ENCODE peak calls at places on chromosome 4, in six cellular contexts. Y is thoracic aorta, O is left lung, C is ovary, R is AG04449, M is cardiac fibroblast. Z is an unnamed sample.

GRCh38 chr4:10180927-10181744 is 64.5 kb upstream of the WDR1 start:
- DNase-seq in O (no peak), C (no peak), M (peak), Y (no peak), R (no peak), Z (no peak)

GRCh38 chr4:825063-825968 is 613 bp downstream of the CPLX1 start:
- DNase-seq in C (peak), Y (no peak), M (no peak), R (no peak), O (peak), Z (no peak)

GRCh38 chr4:15665738-15666365 is 10.7 kb upstream of the FBXL5 start:
- DNase-seq in R (no peak), C (no peak), M (peak), O (no peak), Y (no peak), Z (no peak)

GRCh38 chr4:149056615-149057014 is 614.4 kb upstream of the NR3C2 start:
- DNase-seq in O (no peak), M (no peak), C (no peak), R (no peak), Y (no peak), Z (no peak)

GRCh38 chr4:119010909-119011606 is 122.4 kb downstream of the SYNPO2 start:
- DNase-seq in R (no peak), O (peak), M (no peak), Y (no peak), C (no peak), Z (no peak)

GRCh38 chr4:118417325-118417724 is 64.5 kb upstream of the PRSS12 start:
- DNase-seq in R (peak), Y (no peak), O (no peak), M (peak), C (no peak), Z (no peak)

GRCh38 chr4:13612569-13612968 is 15.0 kb downstream of the BOD1L1 start:
- DNase-seq in O (no peak), C (no peak), R (no peak), Y (no peak), M (no peak), Z (no peak)

GRCh38 chr4:150209140-150209829 is 131.0 kb downstream of the DCLK2 start:
- DNase-seq in C (peak), Y (no peak), M (peak), R (no peak), O (no peak), Z (no peak)

GRCh38 chr4:138688531-138689181 is 326.9 kb upstream of the NOCT start:
- DNase-seq in R (no peak), M (no peak), C (peak), O (peak), Y (no peak), Z (no peak)

GRCh38 chr4:86451560-86452322 is 91.9 kb upstream of the MAPK10 start:
- DNase-seq in M (peak), R (no peak), O (no peak), Y (no peak), C (no peak), Z (no peak)

GRCh38 chr4:1864076-1865008 is 6.9 kb upstream of the NSD2 start:
- DNase-seq in O (no peak), R (no peak), M (no peak), C (no peak), Y (no peak), Z (no peak)

GRCh38 chr4:174222266-174222872 is 61.1 kb downstream of the FBXO8 start:
- DNase-seq in Y (no peak), O (no peak), R (no peak), C (no peak), M (peak), Z (no peak)

GRCh38 chr4:89915937-89916336 is 21.3 kb downstream of the MMRN1 start:
- DNase-seq in O (no peak), R (no peak), M (no peak), Y (no peak), C (no peak), Z (no peak)

GRCh38 chr4:624705-625590 is at the start of gene PDE6B:
- DNase-seq in R (no peak), M (no peak), C (no peak), Y (no peak), O (peak), Z (no peak)

GRCh38 chr4:189087981-189088380 is 852.7 kb upstream of the FRG1 start:
- DNase-seq in M (no peak), C (no peak), O (no peak), R (no peak), Y (no peak), Z (no peak)

GRCh38 chr4:23009093-23009492 is 316.4 kb downstream of the GBA3 start:
- DNase-seq in R (no peak), O (no peak), M (no peak), Y (no peak), C (no peak), Z (no peak)

DNA sequence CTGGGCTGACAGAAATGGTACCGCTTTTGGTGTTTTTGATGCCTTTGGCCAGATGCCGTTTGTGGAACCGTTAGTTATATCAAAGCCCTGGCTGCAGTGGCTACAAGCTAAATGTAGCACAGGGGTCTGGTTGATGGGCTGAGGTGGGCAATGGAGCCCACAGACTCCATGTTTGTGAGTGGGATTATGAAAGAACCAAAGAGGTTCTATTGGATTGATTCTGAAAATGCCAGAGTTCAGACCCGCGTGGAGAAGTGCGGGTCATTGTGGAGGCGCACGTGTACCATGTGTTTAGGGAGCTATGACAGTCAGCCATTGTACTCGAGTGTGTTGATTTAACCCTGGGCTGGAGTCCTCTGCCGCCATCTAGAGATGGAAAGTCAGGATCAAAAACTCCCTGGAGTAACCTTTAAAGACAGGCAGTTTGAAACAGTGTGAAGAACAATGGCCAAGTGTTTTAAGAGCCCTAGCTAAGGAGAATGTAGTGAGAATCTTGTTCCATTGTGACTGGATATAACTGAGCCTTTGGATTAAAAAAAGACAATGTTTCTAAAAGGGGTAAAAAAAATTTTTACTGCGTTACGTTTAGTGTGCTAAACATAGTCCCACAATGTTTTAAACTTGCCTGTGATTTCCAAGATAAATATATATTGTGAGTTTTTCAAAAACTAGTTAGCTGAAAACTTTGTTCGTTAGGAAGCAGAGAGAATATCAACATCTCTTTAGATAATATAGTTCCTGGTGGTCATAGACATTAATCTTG is 12.7 kb downstream of the ART3 start:
- DNase-seq in M (peak), R (no peak), C (no peak), O (no peak), Y (no peak), Z (no peak)
- TF ChIP-seq CTCF in M (peak), R (peak), C (no peak), O (peak), Y (peak), Z (peak)

DNA sequence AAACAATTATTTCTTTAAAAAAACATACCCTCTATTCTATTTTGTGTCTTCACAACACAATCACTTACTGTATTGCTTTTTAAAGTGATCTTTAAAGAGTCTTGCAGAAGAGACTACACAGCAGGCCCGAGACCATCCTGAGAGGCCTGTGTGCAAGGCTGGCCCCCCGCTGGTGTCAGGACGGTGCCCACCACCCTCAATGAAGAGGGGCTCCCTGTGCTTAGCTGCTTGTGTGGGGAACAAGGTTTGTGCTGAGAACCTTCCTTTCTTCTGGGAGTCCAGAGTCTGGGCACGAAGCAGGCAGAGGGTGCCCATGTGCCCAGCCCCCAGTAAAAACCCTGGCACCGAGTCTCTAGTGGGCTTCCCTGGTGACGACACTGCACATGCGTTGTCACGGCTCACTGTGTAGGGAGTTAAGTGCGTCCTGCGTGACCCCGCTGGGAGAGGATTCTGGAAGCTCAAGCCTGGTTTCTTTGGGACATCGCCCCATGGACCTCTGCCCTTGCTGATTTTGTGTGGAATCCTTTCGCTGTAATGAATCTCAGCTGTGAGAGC is 22.0 kb downstream of the RGS12 start:
- DNase-seq in Y (no peak), R (no peak), C (no peak), M (no peak), O (peak), Z (peak)
- TF ChIP-seq CTCF in Y (no peak), R (no peak), C (no peak), M (no peak), O (no peak), Z (no peak)

GRCh38 chr4:26287748-26288147 is 33.1 kb upstream of the RBPJ start:
- DNase-seq in R (no peak), Y (no peak), O (no peak), M (no peak), C (no peak), Z (no peak)

GRCh38 chr4:26285272-26285671 is 35.5 kb upstream of the RBPJ start:
- DNase-seq in M (no peak), R (no peak), Y (no peak), C (no peak), O (no peak), Z (no peak)

GRCh38 chr4:26289421-26289820 is 31.4 kb upstream of the RBPJ start:
- DNase-seq in R (no peak), M (no peak), O (no peak), C (no peak), Y (no peak), Z (no peak)

GRCh38 chr4:26290276-26290675 is 30.5 kb upstream of the RBPJ start:
- DNase-seq in O (no peak), R (no peak), M (no peak), C (no peak), Y (no peak), Z (no peak)

GRCh38 chr4:26288308-26288982 is 32.4 kb upstream of the RBPJ start:
- DNase-seq in R (no peak), C (no peak), Y (no peak), M (peak), O (no peak), Z (no peak)
- TF ChIP-seq CTCF in R (no peak), C (no peak), Y (no peak), M (no peak), O (no peak), Z (no peak)

DNA sequence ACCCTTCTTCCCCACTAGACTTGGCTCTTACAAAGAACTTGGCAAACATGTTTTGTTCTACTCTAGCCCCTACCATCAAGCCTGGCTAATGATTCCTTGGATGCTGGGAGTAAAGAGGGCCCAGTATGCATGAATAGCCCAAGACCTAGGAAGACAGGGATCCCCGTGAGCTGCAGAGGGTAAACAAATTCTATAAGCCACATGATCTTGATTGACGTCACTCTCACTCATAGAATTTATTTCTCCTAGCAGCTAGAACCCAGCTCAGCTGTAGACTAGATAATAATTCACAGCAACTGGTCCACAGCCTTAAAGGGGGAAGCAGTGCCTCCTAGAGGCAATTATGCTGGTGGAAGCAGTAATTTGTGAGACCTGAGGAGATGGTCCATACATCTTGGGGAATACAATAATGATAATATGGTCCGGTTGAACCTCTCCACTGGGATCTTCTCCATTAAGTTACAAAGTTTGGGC is 16.1 kb upstream of the USO1 start:
- DNase-seq in O (no peak), M (no peak), R (no peak), Y (no peak), C (no peak), Z (no peak)
- TF ChIP-seq CTCF in O (peak), M (peak), R (no peak), Y (no peak), C (no peak), Z (no peak)

Z was measured in breast epithelium.